ENCODE peak calls at places on chromosomes 6 and 20, in four cellular contexts. S is left lung, T is adipocyte, K is aorta. I is an unnamed sample. For H3K4me1, the result is how much of the 10 kb centered on the place peaks cover.

GRCh38 chr6:134267917-134268361 is 50.0 kb downstream of the SGK1 start:
- DNase-seq in S (no peak), T (no peak), K (no peak), I (no peak)

GRCh38 chr6:157761331-157761921 is 61.6 kb upstream of the SNX9 start:
- DNase-seq in S (no peak), T (peak), K (no peak), I (no peak)

GRCh38 chr6:134911532-134911931 is 38.4 kb downstream of the ALDH8A1 start:
- DNase-seq in S (no peak), T (peak), K (no peak), I (no peak)

GRCh38 chr6:87180105-87180504 is 24.7 kb downstream of the ZNF292 start:
- DNase-seq in S (no peak), T (no peak), K (no peak), I (no peak)

GRCh38 chr6:75863001-75863400 is 114.0 kb downstream of the MYO6 start:
- DNase-seq in S (no peak), T (no peak), K (no peak), I (no peak)

GRCh38 chr6:112018619-112019416 is 35.1 kb upstream of the CCN6 start:
- DNase-seq in S (no peak), T (no peak), K (no peak), I (peak)

GRCh38 chr6:129901910-129902309 is 40.8 kb upstream of the TMEM244 start:
- DNase-seq in S (no peak), T (no peak), K (no peak), I (no peak)

GRCh38 chr20:48951646-48952045 is 30.1 kb downstream of the ARFGEF2 start:
- DNase-seq in S (no peak), T (no peak), K (no peak), I (no peak)

GRCh38 chr6:27474172-27474465 is 1.2 kb upstream of the ZNF184 start:
- DNase-seq in S (no peak), T (no peak), K (no peak), I (no peak)

GRCh38 chr20:58021481-58021880 is 207.0 kb downstream of the ANKRD60 start:
- DNase-seq in S (no peak), T (peak), K (peak), I (no peak)

GRCh38 chr6:40160826-40161225 is 226.6 kb upstream of the MOCS1 start:
- DNase-seq in S (no peak), T (no peak), K (no peak), I (no peak)

GRCh38 chr20:22583773-22584629 is at the start of gene FOXA2:
- DNase-seq in S (peak), T (no peak), K (no peak), I (peak)

GRCh38 chr20:44832724-44833123 is 22.4 kb upstream of the RIMS4 start:
- DNase-seq in S (no peak), T (peak), K (no peak), I (no peak)

GRCh38 chr20:41800040-41800439 is 181.9 kb upstream of the CHD6 start:
- DNase-seq in S (no peak), T (no peak), K (no peak), I (no peak)

GRCh38 chr6:116221067-116221466 is 32.8 kb downstream of the TSPYL4 start:
- DNase-seq in S (no peak), T (peak), K (no peak), I (no peak)

GRCh38 chr20:4036351-4036750 is 21.0 kb upstream of the RNF24 start:
- DNase-seq in S (no peak), T (no peak), K (no peak), I (no peak)

GRCh38 chr6:146819596-146820320 is 221.0 kb downstream of the ADGB start:
- DNase-seq in S (no peak), T (no peak), K (no peak), I (no peak)

GRCh38 chr20:41571006-41571405 is 47.2 kb downstream of the CHD6 start:
- DNase-seq in S (no peak), T (no peak), K (no peak), I (no peak)

GRCh38 chr20:36407196-36407733 is 101.1 kb downstream of the DLGAP4 start:
- DNase-seq in S (no peak), T (peak), K (no peak), I (no peak)

GRCh38 chr6:41284726-41285125 is 1.8 kb downstream of the TREM1 start:
- DNase-seq in S (no peak), T (peak), K (no peak), I (no peak)

GRCh38 chr6:97189767-97190166 is 93.2 kb downstream of the MMS22L start:
- DNase-seq in S (no peak), T (peak), K (no peak), I (no peak)

GRCh38 chr20:29750268-29750899 is 1507.1 kb upstream of the DEFB115 start:
- DNase-seq in S (peak), T (no peak), K (peak), I (no peak)
- H3K4me1 ChIP-seq in S (under half), T (under half), K (under half), I (under half)

GRCh38 chr6:14197118-14197517 is 79.5 kb downstream of the CD83 start:
- DNase-seq in S (no peak), T (peak), K (no peak), I (no peak)

GRCh38 chr6:14192186-14192788 is 74.7 kb downstream of the CD83 start:
- DNase-seq in S (no peak), T (no peak), K (no peak), I (no peak)

GRCh38 chr6:14193524-14193923 is 76.0 kb downstream of the CD83 start:
- DNase-seq in S (no peak), T (no peak), K (no peak), I (no peak)

GRCh38 chr6:14196029-14196428 is 78.5 kb downstream of the CD83 start:
- DNase-seq in S (no peak), T (no peak), K (no peak), I (no peak)

GRCh38 chr6:14194483-14194882 is 76.9 kb downstream of the CD83 start:
- DNase-seq in S (no peak), T (no peak), K (no peak), I (no peak)
- H3K4me1 ChIP-seq in S (under half), T (under half), K (under half), I (under half)

GRCh38 chr6:14231071-14231483 is 113.5 kb downstream of the CD83 start:
- DNase-seq in S (no peak), T (no peak), K (no peak), I (no peak)
- H3K4me1 ChIP-seq in S (under half), T (under half), K (under half), I (under half)

GRCh38 chr20:63238491-63239126 is 2.9 kb downstream of the BIRC7 start:
- DNase-seq in S (no peak), T (no peak), K (no peak), I (no peak)

GRCh38 chr20:63240004-63240403 is 4.3 kb downstream of the BIRC7 start:
- DNase-seq in S (no peak), T (no peak), K (no peak), I (no peak)

GRCh38 chr20:63236116-63236837 is 572 bp downstream of the BIRC7 start:
- DNase-seq in S (no peak), T (no peak), K (no peak), I (no peak)

GRCh38 chr20:63241272-63241671 is 5.6 kb downstream of the BIRC7 start:
- DNase-seq in S (no peak), T (no peak), K (no peak), I (no peak)

DNA sequence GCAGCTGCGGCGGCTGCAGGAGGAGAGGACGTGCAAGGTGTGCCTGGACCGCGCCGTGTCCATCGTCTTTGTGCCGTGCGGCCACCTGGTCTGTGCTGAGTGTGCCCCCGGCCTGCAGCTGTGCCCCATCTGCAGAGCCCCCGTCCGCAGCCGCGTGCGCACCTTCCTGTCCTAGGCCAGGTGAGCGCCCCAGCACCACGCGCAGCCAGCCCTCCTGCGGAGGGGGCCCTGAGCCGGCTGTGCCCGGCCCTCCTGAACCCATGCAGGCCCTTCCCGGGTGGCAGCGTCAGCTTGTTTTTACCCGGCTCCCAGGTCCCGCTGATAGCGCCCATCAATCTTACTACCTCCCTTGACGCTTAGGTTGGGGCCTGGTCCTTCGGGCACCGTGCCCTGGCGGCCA is 3.7 kb downstream of the BIRC7 start:
- DNase-seq in S (no peak), T (no peak), K (no peak), I (no peak)
- H3K4me1 ChIP-seq in S (under half), T (under half), K (under half), I (under half)

DNA sequence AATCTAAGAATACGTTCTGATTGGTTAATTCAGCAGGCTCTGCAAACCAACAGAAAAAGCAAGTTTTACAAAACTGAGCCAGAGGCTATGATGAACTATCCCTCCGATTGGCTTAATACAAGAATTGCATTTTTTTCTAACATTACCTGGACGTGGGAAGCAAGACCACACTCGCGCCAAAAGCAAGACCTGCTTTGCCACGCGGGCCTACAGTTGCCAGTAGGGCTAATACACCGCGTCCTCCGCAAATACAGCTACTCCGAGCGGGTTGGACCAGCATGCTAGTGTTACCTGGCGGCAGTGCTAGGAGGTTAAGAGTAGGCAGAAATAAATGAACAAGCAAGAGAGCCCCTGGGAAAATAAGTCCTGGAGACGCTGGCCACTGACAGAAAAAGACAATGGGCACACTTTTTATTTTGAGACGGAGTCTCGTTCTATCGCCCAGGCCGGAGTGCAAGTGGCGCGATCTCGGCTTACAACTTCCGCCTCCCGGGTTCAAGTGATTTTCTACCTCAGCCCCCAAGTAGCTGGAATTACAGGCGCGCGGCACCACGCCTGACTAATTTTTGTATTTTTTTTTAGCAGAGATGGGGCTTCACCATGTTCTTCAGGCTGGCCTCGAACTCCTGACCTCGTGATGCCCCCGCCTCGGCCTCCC is 131.9 kb upstream of the BTN3A2 start:
- DNase-seq in S (peak), T (no peak), K (no peak), I (no peak)
- H3K4me1 ChIP-seq in S (under half), T (under half), K (under half), I (under half)

I was measured in right lobe of liver.